ENCODE peak calls at places on chromosomes 11 and 22, in five cellular contexts. R, T, C, K and L are unnamed samples.

GRCh38 chr11:46903846-46904245 is 14.5 kb downstream of the LRP4 start:
- DNase-seq in R (peak), C (no peak), T (no peak), K (no peak), L (no peak)

GRCh38 chr11:17760102-17761029 is 25.8 kb downstream of the KCNC1 start:
- DNase-seq in T (peak), K (no peak), C (peak), R (peak), L (peak)

GRCh38 chr11:20045098-20045688 is 115.1 kb downstream of the DBX1 start:
- DNase-seq in K (no peak), C (no peak), R (no peak), T (no peak), L (no peak)

GRCh38 chr11:74611369-74611861 is 19.0 kb downstream of the POLD3 start:
- DNase-seq in K (no peak), C (no peak), R (no peak), T (peak), L (peak)

GRCh38 chr11:17722000-17722643 is 2.8 kb downstream of the MYOD1 start:
- DNase-seq in T (peak), R (no peak), K (no peak), C (no peak), L (no peak)

GRCh38 chr11:122141757-122142156 is 25.7 kb upstream of the BLID start:
- DNase-seq in K (no peak), C (no peak), R (peak), T (no peak), L (no peak)

GRCh38 chr11:2788751-2789140 is 89.0 kb upstream of the KCNQ1OT1 start:
- DNase-seq in K (no peak), T (no peak), R (no peak), C (peak), L (no peak)

GRCh38 chr22:42862045-42862734 is 5.1 kb upstream of the ARFGAP3 start:
- DNase-seq in C (no peak), R (no peak), K (no peak), T (no peak), L (no peak)

GRCh38 chr11:28697920-28698827 is 590.0 kb downstream of the METTL15 start:
- DNase-seq in R (peak), T (peak), K (no peak), C (no peak), L (peak)

GRCh38 chr11:30131535-30131934 is 99.3 kb upstream of the FSHB start:
- DNase-seq in T (no peak), K (no peak), R (no peak), C (no peak), L (peak)

GRCh38 chr11:63837027-63837688 is 1.8 kb upstream of the MARK2 start:
- DNase-seq in T (peak), R (peak), K (no peak), C (peak), L (peak)

GRCh38 chr11:130103296-130103814 is 33.7 kb downstream of the APLP2 start:
- DNase-seq in T (no peak), R (no peak), C (no peak), K (no peak), L (no peak)

GRCh38 chr22:30290679-30291333 is 1.5 kb upstream of the CASTOR1 start:
- DNase-seq in R (peak), T (no peak), K (no peak), C (no peak), L (no peak)

GRCh38 chr22:38760477-38761201 is 4.8 kb upstream of the SUN2 start:
- DNase-seq in K (no peak), C (no peak), R (peak), T (no peak), L (no peak)

GRCh38 chr11:129960216-129961214 is 42.1 kb downstream of the PRDM10 start:
- DNase-seq in K (peak), R (no peak), T (peak), C (peak), L (peak)

GRCh38 chr11:118215262-118215661 is 9.5 kb downstream of the JAML start:
- DNase-seq in R (no peak), K (no peak), C (no peak), T (no peak), L (no peak)

GRCh38 chr11:63937713-63938480 is 905 bp upstream of the NAA40 start:
- DNase-seq in R (peak), K (no peak), T (no peak), C (no peak), L (peak)

GRCh38 chr22:24054356-24054755 is 43.3 kb downstream of the CABIN1 start:
- DNase-seq in C (no peak), R (no peak), K (no peak), T (no peak), L (no peak)

GRCh38 chr11:14244926-14245325 is 114.1 kb downstream of the RRAS2 start:
- DNase-seq in T (no peak), R (no peak), C (no peak), K (no peak), L (no peak)

GRCh38 chr11:19970944-19971343 is 189.3 kb downstream of the DBX1 start:
- DNase-seq in C (peak), T (no peak), K (no peak), R (no peak), L (no peak)

GRCh38 chr11:43987384-43988039 is 45.1 kb downstream of the C11orf96 start:
- DNase-seq in T (no peak), C (no peak), R (no peak), K (no peak), L (no peak)

GRCh38 chr22:32801436-32802290 is at the start of gene TIMP3:
- DNase-seq in K (no peak), T (no peak), C (no peak), R (no peak), L (no peak)

GRCh38 chr22:36463783-36464184 is 17.7 kb downstream of the TXN2 start:
- DNase-seq in R (no peak), T (no peak), C (no peak), K (no peak), L (no peak)

GRCh38 chr11:114036156-114036811 is 23.2 kb upstream of the ZBTB16 start:
- DNase-seq in C (peak), R (peak), K (no peak), T (peak), L (peak)

GRCh38 chr11:59403546-59403945 is 22.7 kb downstream of the OR5A2 start:
- DNase-seq in C (no peak), K (no peak), R (no peak), T (no peak), L (no peak)

GRCh38 chr11:17765381-17766359 is 31.1 kb downstream of the KCNC1 start:
- DNase-seq in R (no peak), C (no peak), K (no peak), T (no peak), L (no peak)

GRCh38 chr22:19120829-19121630 is 1.2 kb downstream of the DGCR2 start:
- DNase-seq in C (no peak), K (no peak), R (no peak), T (peak), L (no peak)

GRCh38 chr11:96246718-96247540 is 96.1 kb downstream of the MAML2 start:
- DNase-seq in C (peak), R (no peak), T (peak), K (no peak), L (no peak)

GRCh38 chr11:124762077-124762623 is at the start of gene ESAM:
- DNase-seq in K (peak), C (peak), T (no peak), R (peak), L (peak)

GRCh38 chr22:35839811-35840739 is 122.4 kb downstream of the APOL5 start:
- DNase-seq in R (peak), C (no peak), T (peak), K (no peak), L (no peak)

GRCh38 chr11:74409633-74410032 is 11.4 kb upstream of the PGM2L1 start:
- DNase-seq in R (no peak), K (no peak), T (no peak), C (no peak), L (no peak)

GRCh38 chr11:502288-503178 is 4.5 kb downstream of the RNH1 start:
- DNase-seq in R (no peak), K (no peak), C (no peak), T (no peak), L (peak)